ENCODE peak calls at places on chromosomes 1 and 21, in seven cellular contexts. K is neuronal stem cell, H is PC-3, W is K562, Q is fibroblast of lung, Y is astrocyte, A is neural progenitor cell. N is an unnamed sample. For H3K9me3 and H3K4me1, the result is how much of the 10 kb centered on the place peaks cover.

GRCh38 chr1:225733254-225733653 is 44.4 kb upstream of the SRP9 start:
- DNase-seq in K (no peak), H (no peak), W (no peak), Q (no peak), Y (no peak), A (no peak), N (no peak)

GRCh38 chr1:199272690-199273089 is 633.9 kb downstream of the PTPRC start:
- DNase-seq in K (no peak), H (peak), W (no peak), Q (peak), Y (peak), A (no peak), N (no peak)

GRCh38 chr1:47812848-47813508 is 184.2 kb downstream of the TRABD2B start:
- DNase-seq in K (no peak), H (no peak), W (no peak), Q (no peak), Y (no peak), A (no peak), N (no peak)

GRCh38 chr1:6634278-6635052 is 9.8 kb downstream of the THAP3 start:
- DNase-seq in K (no peak), H (peak), W (peak), Q (peak), Y (no peak), A (peak), N (peak)

GRCh38 chr1:246072456-246072855 is 434.6 kb downstream of the SMYD3 start:
- DNase-seq in K (no peak), H (no peak), W (no peak), Q (no peak), Y (no peak), A (no peak), N (no peak)

GRCh38 chr1:222096883-222097282 is 355.0 kb upstream of the DUSP10 start:
- DNase-seq in K (no peak), H (no peak), W (no peak), Q (no peak), Y (peak), A (no peak), N (no peak)

GRCh38 chr1:22772054-22772453 is 61.4 kb downstream of the EPHB2 start:
- DNase-seq in K (no peak), H (no peak), W (no peak), Q (no peak), Y (no peak), A (no peak), N (no peak)

GRCh38 chr1:228552596-228553176 is 65.5 kb downstream of the RNF187 start:
- DNase-seq in K (no peak), H (no peak), W (no peak), Q (no peak), Y (no peak), A (no peak), N (no peak)

GRCh38 chr1:58331156-58331555 is 215.4 kb downstream of the OMA1 start:
- DNase-seq in K (no peak), H (no peak), W (no peak), Q (no peak), Y (peak), A (no peak), N (no peak)

GRCh38 chr1:89822109-89822962 is 1.5 kb downstream of the LRRC8D start:
- DNase-seq in K (no peak), H (no peak), W (peak), Q (no peak), Y (no peak), A (peak), N (no peak)

GRCh38 chr1:117595993-117596720 is 9.7 kb upstream of the TENT5C start:
- DNase-seq in K (no peak), H (no peak), W (no peak), Q (no peak), Y (no peak), A (no peak), N (peak)

GRCh38 chr1:23101891-23102688 is 66.6 kb downstream of the LUZP1 start:
- DNase-seq in K (no peak), H (peak), W (no peak), Q (peak), Y (peak), A (no peak), N (no peak)

GRCh38 chr1:38672692-38673091 is 186.9 kb downstream of the RRAGC start:
- DNase-seq in K (no peak), H (no peak), W (no peak), Q (no peak), Y (no peak), A (no peak), N (no peak)

GRCh38 chr1:153774780-153775431 is at the start of gene SLC27A3:
- DNase-seq in K (no peak), H (peak), W (peak), Q (peak), Y (peak), A (peak), N (no peak)

GRCh38 chr1:154593390-154593789 is 14.6 kb downstream of the ADAR start:
- DNase-seq in K (no peak), H (no peak), W (no peak), Q (no peak), Y (no peak), A (no peak), N (no peak)

GRCh38 chr1:211701733-211702132 is 26.3 kb upstream of the NEK2 start:
- DNase-seq in K (no peak), H (no peak), W (no peak), Q (no peak), Y (no peak), A (no peak), N (no peak)

GRCh38 chr1:46983416-46983815 is 40.1 kb upstream of the CYP4X1 start:
- DNase-seq in K (no peak), H (no peak), W (no peak), Q (no peak), Y (no peak), A (peak), N (no peak)

GRCh38 chr21:26842976-26843911 is 2.0 kb downstream of the ADAMTS1 start:
- DNase-seq in K (peak), H (peak), W (no peak), Q (peak), Y (peak), A (peak), N (no peak)

GRCh38 chr1:204587621-204588020 is 71.4 kb downstream of the MDM4 start:
- DNase-seq in K (no peak), H (no peak), W (no peak), Q (no peak), Y (no peak), A (no peak), N (no peak)

GRCh38 chr1:204589409-204590038 is 73.3 kb downstream of the MDM4 start:
- DNase-seq in K (no peak), H (peak), W (no peak), Q (no peak), Y (peak), A (no peak), N (no peak)

GRCh38 chr1:204591473-204592090 is 75.4 kb downstream of the MDM4 start:
- DNase-seq in K (no peak), H (peak), W (no peak), Q (peak), Y (peak), A (no peak), N (no peak)

GRCh38 chr1:204588826-204589225 is 72.6 kb downstream of the MDM4 start:
- DNase-seq in K (no peak), H (peak), W (no peak), Q (no peak), Y (no peak), A (no peak), N (no peak)

DNA sequence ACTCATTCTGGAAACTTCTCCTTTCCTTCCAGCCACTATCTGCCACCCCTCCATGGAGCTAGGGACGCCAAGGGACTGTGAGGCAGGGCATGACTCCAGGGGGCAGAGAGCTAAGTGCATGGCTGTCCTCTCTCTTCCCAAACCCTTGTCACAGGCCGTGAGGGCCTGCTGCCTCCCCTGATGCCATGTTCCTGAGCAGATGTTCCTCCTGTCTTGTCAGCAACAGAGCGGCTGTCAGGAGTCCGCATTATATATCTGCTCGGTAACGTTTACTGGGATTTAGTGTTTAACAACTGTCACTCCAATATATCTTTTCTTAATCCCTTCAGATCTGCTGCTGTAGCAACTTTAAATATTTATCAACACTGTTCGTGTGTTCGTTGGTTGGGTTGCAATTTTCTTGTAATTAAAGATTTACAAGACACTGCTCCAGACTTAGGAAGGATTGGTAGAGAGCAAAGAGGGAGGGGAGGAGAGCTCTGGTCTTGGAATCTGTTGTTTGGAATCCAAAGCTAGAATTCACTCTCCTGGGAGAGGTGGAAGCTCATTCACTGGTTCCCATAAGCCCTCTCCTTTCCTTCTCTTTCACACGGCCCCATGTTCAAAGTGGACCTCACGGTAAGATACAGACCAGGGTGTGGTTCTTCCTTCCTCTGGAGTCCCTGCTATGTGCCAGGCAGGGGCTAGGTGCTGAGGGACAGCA is 76.2 kb downstream of the MDM4 start:
- DNase-seq in K (no peak), H (no peak), W (no peak), Q (no peak), Y (no peak), A (no peak), N (no peak)
- H2AFZ ChIP-seq in K (peak), H (no peak), W (peak), Q (no peak), Y (no peak), A (peak), N (no peak)

GRCh38 chr1:2821970-2822620 is 20.6 kb upstream of the TTC34 start:
- DNase-seq in K (no peak), H (peak), W (peak), Q (no peak), Y (no peak), A (no peak), N (peak)
- H3K9me3 ChIP-seq in K (under half), H (under half), W (under half), Q (under half), Y (under half), A (under half), N (under half)

DNA sequence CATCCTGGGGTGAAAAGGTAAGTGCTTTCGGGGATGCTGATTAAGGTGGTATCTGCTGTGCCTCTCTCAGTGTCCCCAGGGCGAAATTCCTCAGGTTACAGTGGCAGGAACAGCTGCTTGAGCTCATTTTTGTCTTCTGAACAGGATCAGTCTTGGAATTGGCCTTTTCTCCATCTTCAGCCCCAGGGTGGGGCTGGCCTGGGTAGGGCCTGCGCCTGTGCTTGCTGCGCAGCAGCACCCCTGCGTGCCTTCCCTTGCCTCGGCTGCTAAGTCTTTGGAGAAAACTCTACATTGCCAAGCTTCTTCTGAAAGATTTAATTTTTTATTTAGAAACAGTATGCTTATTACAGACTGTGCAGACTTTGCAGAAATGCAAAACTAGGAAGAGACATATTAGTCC is 41.7 kb downstream of the ADARB1 start:
- DNase-seq in K (no peak), H (no peak), W (no peak), Q (no peak), Y (no peak), A (no peak), N (no peak)
- H3K4me1 ChIP-seq in K (under half), H (under half), W (under half), Q (under half), Y (under half), A (under half), N (under half)

DNA sequence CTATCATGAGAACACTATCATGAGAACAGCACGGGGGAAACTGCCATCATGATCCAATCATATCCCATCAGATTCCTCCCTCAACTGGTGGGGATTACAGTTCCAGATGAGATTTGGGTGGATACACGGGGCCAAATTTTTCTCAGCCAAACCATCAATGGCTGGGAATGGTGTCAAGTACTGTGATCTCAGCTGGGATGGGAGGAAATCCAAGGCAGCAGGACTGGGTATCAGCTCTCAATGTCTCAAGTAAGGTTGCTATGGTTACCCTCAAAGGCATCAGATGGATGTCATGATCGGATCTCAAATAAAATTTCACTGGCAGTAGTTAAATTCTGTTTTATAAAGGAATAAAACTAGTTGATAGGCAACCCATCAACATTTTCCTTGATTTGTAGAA is 399.0 kb downstream of the KCNT2 start:
- DNase-seq in K (no peak), H (no peak), W (no peak), Q (no peak), Y (no peak), A (no peak), N (no peak)
- H2AFZ ChIP-seq in K (no peak), H (no peak), W (no peak), Q (no peak), Y (no peak), A (no peak), N (no peak)

DNA sequence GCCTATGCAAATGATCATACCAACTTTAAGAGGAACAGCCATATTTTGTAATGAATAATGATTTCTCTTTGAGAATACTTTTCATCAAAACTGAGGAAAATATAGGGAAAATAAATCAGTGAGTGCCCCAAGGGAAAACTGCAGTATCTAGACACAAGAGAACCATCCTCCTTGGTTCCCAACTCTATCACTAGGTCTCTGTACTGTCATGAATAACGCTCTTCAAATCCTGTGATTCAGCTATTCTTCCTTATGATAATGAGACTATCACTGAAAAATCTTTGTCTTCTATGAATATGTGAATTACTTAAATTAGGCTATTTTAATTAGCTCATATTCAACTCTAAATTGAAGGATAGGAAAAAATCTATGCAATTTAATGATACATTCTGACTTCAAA is 2.3 kb downstream of the OR2L5 start:
- DNase-seq in K (no peak), H (no peak), W (no peak), Q (no peak), Y (no peak), A (no peak), N (no peak)
- H3K9me3 ChIP-seq in K (under half), H (under half), W (under half), Q (under half), Y (under half), A (under half), N (under half)

DNA sequence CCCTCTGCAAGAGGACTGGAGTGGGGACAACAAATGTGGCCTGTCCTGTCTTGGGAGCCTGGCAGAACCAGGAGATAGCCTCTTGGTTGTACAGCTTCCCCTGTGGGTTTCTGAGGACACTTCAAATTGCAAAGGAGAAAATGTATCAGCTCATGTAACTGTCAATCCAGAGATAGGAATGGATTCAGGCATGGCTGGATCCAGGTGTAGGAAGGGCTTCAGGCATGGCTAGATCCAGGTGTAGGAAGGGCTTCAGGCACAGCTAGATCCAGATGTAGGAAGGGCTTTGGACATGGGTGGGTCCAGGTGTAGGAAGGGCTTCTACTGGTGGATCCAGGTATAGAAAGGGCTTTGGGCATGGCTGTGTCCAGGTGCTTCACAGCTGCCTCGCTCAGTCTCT is 30.9 kb downstream of the TP73 start:
- DNase-seq in K (no peak), H (no peak), W (no peak), Q (no peak), Y (no peak), A (no peak), N (no peak)
- H3K4me1 ChIP-seq in K (under half), H (under half), W (under half), Q (under half), Y (under half), A (under half), N (under half)

GRCh38 chr1:81548918-81549587 is 251.7 kb upstream of the ADGRL2 start:
- DNase-seq in K (no peak), H (no peak), W (no peak), Q (no peak), Y (no peak), A (no peak), N (no peak)
- H2AFZ ChIP-seq in K (no peak), H (no peak), W (no peak), Q (no peak), Y (no peak), A (no peak), N (no peak)

GRCh38 chr1:248593226-248593625 is 4.3 kb downstream of the OR2T10 start:
- DNase-seq in K (no peak), H (no peak), W (no peak), Q (no peak), Y (no peak), A (no peak), N (no peak)

GRCh38 chr1:248596615-248597014 is 885 bp downstream of the OR2T10 start:
- DNase-seq in K (no peak), H (peak), W (no peak), Q (no peak), Y (no peak), A (no peak), N (no peak)

GRCh38 chr1:248590055-248590454 is 7.4 kb downstream of the OR2T10 start:
- DNase-seq in K (no peak), H (no peak), W (no peak), Q (no peak), Y (no peak), A (no peak), N (no peak)

GRCh38 chr1:248589334-248589733 is 8.2 kb downstream of the OR2T10 start:
- DNase-seq in K (no peak), H (no peak), W (no peak), Q (no peak), Y (no peak), A (no peak), N (no peak)

DNA sequence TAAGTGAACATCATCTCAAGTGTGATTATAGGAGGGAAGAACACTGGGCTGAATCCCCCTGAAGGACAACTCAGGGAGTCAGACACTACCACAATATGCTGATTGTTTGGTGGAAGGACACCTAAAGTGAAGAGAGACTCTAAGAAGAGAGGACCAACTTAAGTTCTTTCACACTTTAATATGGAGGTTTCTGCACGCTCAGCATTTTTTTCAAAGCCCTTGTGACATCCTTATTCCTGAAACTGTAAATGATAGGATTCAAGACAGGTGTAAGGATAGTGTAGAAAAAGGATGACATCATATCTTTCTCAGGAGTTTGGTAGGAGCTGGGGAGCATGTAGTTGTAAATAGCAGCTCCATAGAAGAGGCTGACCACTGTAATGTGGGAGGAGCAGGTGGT is 4.8 kb downstream of the OR2T10 start:
- DNase-seq in K (no peak), H (no peak), W (no peak), Q (no peak), Y (no peak), A (no peak), N (no peak)
- H3K9me3 ChIP-seq in K (under half), H (under half), W (under half), Q (under half), Y (under half), A (under half), N (under half)